ENCODE peak calls at places on chromosomes 13 and 19, in four cellular contexts. X, Z, B and H are unnamed samples.

GRCh38 chr19:4543856-4544647 is 4.2 kb upstream of the LRG1 start:
- DNase-seq in X (no peak), Z (no peak), B (no peak), H (no peak)

GRCh38 chr13:35711909-35712308 is 235.4 kb upstream of the MAB21L1 start:
- DNase-seq in B (no peak), Z (no peak), X (no peak), H (no peak)

GRCh38 chr13:24923305-24923640 is 159.3 kb downstream of the RNF17 start:
- DNase-seq in X (peak; percentile 64), B (no peak), Z (peak; percentile 88), H (peak; percentile 86)

GRCh38 chr13:105971312-105971711 is 564.1 kb downstream of the EFNB2 start:
- DNase-seq in X (no peak), B (no peak), Z (no peak), H (peak; percentile 1)

GRCh38 chr19:7230826-7231225 is 63.4 kb downstream of the INSR start:
- DNase-seq in B (no peak), Z (no peak), X (no peak), H (no peak)

GRCh38 chr19:33468361-33469170 is 53.0 kb downstream of the PEPD start:
- DNase-seq in X (no peak), B (no peak), Z (no peak), H (no peak)

GRCh38 chr19:49843265-49843664 is 7.7 kb upstream of the PTOV1 start:
- DNase-seq in Z (no peak), X (no peak), B (no peak), H (no peak)

GRCh38 chr19:10378124-10378523 is 2.2 kb downstream of the TYK2 start:
- DNase-seq in Z (no peak), X (no peak), B (no peak), H (no peak)

GRCh38 chr19:16062789-16063188 is 13.5 kb upstream of the TPM4 start:
- DNase-seq in X (peak; percentile 69), B (peak; percentile 78), Z (peak; percentile 59), H (peak; percentile 62)

GRCh38 chr19:29525901-29526729 is at the start of gene VSTM2B:
- DNase-seq in X (no peak), B (no peak), Z (no peak), H (no peak)

GRCh38 chr19:41705393-41706174 is 2.8 kb upstream of the CEACAM5 start:
- DNase-seq in Z (peak; percentile 17), X (no peak), B (peak; percentile 55), H (peak; percentile 17)

GRCh38 chr19:56333506-56333905 is 18.9 kb upstream of the ZSCAN5A start:
- DNase-seq in X (no peak), B (peak; percentile 54), Z (peak; percentile 83), H (peak; percentile 80)

GRCh38 chr13:103436057-103436654 is 369.9 kb upstream of the SLC10A2 start:
- DNase-seq in B (no peak), X (no peak), Z (no peak), H (no peak)

GRCh38 chr13:30157616-30157993 is 149.7 kb downstream of the KATNAL1 start:
- DNase-seq in X (no peak), Z (no peak), B (no peak), H (no peak)

GRCh38 chr13:106373304-106373988 is 162.0 kb downstream of the EFNB2 start:
- DNase-seq in B (no peak), X (no peak), Z (peak; percentile 44), H (no peak)

GRCh38 chr19:17243340-17243853 is 2.3 kb downstream of the NR2F6 start:
- DNase-seq in B (peak; percentile 60), Z (no peak), X (no peak), H (no peak)

GRCh38 chr13:90686438-90686837 is 661.0 kb upstream of the MIR17HG start:
- DNase-seq in Z (peak; percentile 91), X (no peak), B (no peak), H (peak; percentile 95)

GRCh38 chr13:90746230-90746629 is 601.3 kb upstream of the MIR17HG start:
- DNase-seq in X (no peak), Z (no peak), B (no peak), H (no peak)

GRCh38 chr19:39727070-39727800 is 10.6 kb downstream of the CLC start:
- DNase-seq in Z (no peak), X (no peak), B (no peak), H (no peak)

GRCh38 chr13:105165449-105166125 is 1369.9 kb downstream of the EFNB2 start:
- DNase-seq in Z (peak; percentile 23), X (no peak), B (peak; percentile 10), H (no peak)

GRCh38 chr13:32737111-32737571 is 150.9 kb downstream of the PDS5B start:
- DNase-seq in X (no peak), Z (peak; percentile 31), B (no peak), H (peak; percentile 21)

GRCh38 chr19:50490991-50491472 is 14.4 kb upstream of the GARIN5A start:
- DNase-seq in B (no peak), X (no peak), Z (no peak), H (no peak)

GRCh38 chr19:13091400-13092161 is 11.1 kb downstream of the LYL1 start:
- DNase-seq in X (peak; percentile 32), Z (peak; percentile 86), B (no peak), H (peak; percentile 94)

GRCh38 chr19:17869114-17869608 is 2.6 kb upstream of the SLC5A5 start:
- DNase-seq in Z (no peak), X (no peak), B (no peak), H (no peak)

GRCh38 chr13:45781553-45782326 is 69.8 kb downstream of the SIAH3 start:
- DNase-seq in X (no peak), B (peak; percentile 50), Z (no peak), H (peak; percentile 3)

GRCh38 chr13:59835569-59835968 is 328.2 kb downstream of the DIAPH3 start:
- DNase-seq in B (no peak), Z (no peak), X (no peak), H (no peak)

GRCh38 chr13:70505809-70506208 is 397.6 kb upstream of the KLHL1 start:
- DNase-seq in B (no peak), X (no peak), Z (no peak), H (no peak)

GRCh38 chr13:101751488-101751887 is 299.0 kb downstream of the ITGBL1 start:
- DNase-seq in Z (peak; percentile 99), B (no peak), X (no peak), H (peak; percentile 88)

GRCh38 chr19:31554360-31554759 is 205.1 kb upstream of the TSHZ3 start:
- DNase-seq in Z (no peak), X (no peak), B (no peak), H (no peak)

GRCh38 chr19:1122972-1123363 is 19.2 kb downstream of the GPX4 start:
- DNase-seq in B (peak; percentile 85), Z (peak; percentile 86), X (no peak), H (peak; percentile 82)

GRCh38 chr13:78867655-78868054 is 208.7 kb upstream of the OBI1 start:
- DNase-seq in B (no peak), X (no peak), Z (no peak), H (no peak)

GRCh38 chr13:111459803-111460547 is 139.5 kb downstream of the TEX29 start:
- DNase-seq in Z (no peak), B (no peak), X (no peak), H (no peak)

GRCh38 chr13:45082964-45083363 is 37.3 kb upstream of the GTF2F2 start:
- DNase-seq in X (no peak), B (no peak), Z (peak; percentile 13), H (peak; percentile 8)

GRCh38 chr19:16889883-16890460 is 1.2 kb downstream of the F2RL3 start:
- DNase-seq in X (no peak), Z (no peak), B (no peak), H (no peak)

DNA sequence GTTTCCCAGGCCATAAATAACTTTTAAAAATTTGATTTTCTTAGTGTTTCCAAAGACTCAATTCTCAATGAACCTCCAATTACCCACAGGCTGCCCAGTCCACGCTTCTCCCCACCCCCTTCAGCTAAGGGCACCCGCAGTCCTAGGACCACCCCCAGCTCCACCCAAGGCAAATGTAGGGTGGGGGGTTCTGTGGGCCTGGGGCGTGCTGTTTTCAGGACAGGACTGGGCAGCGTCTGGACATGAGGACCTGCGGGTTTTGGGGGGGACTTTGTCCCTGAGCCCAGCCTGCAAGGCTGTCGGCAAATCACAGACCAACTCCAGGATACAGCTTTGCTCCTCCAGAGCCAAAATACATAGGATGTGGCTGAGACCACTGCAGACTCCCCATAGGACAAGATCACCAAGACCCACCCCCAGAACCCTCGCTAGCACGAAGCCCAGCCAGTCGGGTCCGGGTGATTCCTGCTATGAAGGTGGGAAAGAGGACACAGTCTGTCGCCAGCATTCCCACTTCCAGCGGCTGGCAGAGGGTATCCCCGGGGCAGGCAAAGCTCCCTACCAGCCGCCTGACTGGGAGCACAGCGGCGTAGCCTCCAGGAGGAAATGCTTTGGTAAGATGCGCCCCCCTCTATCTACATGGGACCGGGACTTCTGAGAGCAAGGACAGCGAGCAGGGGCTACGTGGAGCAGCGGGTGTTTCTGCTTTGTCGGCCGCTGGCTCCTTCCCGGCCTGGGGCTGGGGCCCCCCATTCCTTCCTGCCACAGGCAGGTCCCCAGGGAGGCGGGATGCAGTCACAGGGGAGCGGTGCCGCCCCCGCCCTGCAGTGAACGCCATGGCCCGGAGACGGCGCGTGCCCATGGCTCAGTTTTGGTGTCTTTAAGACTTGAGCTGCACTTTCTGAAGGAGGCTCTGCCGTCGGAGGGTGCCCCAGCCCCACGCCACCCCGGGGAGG is 1.6 kb upstream of the TIMM13 start:
- DNase-seq in Z (no peak), B (no peak), X (no peak), H (no peak)
- H3K4me3 ChIP-seq in Z (no peak overlapping the region), B (no peak overlapping the region), X (no peak overlapping the region), H (no peak overlapping the region)

GRCh38 chr19:35642798-35643254 is 1.3 kb downstream of the ETV2 start:
- DNase-seq in X (peak; percentile 50), B (no peak), Z (no peak), H (no peak)

GRCh38 chr19:35641515-35642151 is at the start of gene ETV2:
- DNase-seq in B (peak; percentile 34), X (peak; percentile 60), Z (peak; percentile 38), H (peak; percentile 63)

GRCh38 chr19:35644206-35644986 is 2.9 kb downstream of the ETV2 start:
- DNase-seq in X (peak; percentile 97), Z (peak; percentile 97), B (peak; percentile 98), H (peak; percentile 94)

GRCh38 chr19:35643255-35644205 is 2.0 kb downstream of the ETV2 start:
- DNase-seq in X (peak; percentile 82), Z (peak; percentile 82), B (peak; percentile 91), H (peak; percentile 79)

DNA sequence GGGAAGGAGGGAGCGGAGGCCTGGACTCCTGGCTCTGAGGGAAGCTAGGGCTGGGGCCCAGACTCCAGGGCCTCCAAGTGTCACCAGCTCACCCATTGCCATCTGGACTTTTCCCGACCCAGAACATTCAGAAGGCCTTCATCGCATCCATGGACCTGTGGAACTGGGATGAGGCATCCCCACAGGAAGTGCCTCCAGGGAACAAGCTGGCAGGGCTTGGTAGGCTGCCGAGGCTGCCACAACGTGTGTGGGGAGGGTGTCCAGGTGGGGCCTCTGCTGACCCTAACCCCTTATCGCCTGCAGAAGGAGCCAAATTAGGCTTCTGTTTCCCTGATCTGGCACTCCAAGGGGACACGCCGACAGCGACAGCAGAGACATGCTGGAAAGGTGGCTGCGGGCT is 767 bp downstream of the ETV2 start:
- DNase-seq in Z (no peak), X (no peak), B (no peak), H (no peak)
- H3K4me3 ChIP-seq in Z (no peak overlapping the region), X (no peak overlapping the region), B (no peak overlapping the region), H (no peak overlapping the region)

GRCh38 chr19:47741544-47742125 is 3.7 kb upstream of the NOP53 start:
- DNase-seq in B (no peak), X (no peak), Z (no peak), H (no peak)

GRCh38 chr19:47740866-47741519 is 4.4 kb upstream of the NOP53 start:
- DNase-seq in B (no peak), Z (no peak), X (no peak), H (no peak)

GRCh38 chr19:47745010-47745901 is at the start of gene NOP53:
- DNase-seq in X (peak; percentile 97), Z (peak; percentile 98), B (peak; percentile 98), H (peak; percentile 98)

GRCh38 chr19:47742636-47743035 is 2.7 kb upstream of the NOP53 start:
- DNase-seq in B (no peak), X (no peak), Z (peak; percentile 53), H (no peak)
- H3K4me3 ChIP-seq in B (no peak overlapping the region), X (no peak overlapping the region), Z (peak overlapping the region; percentile 32), H (peak overlapping the region; percentile 22)

GRCh38 chr19:54030895-54031586 is 32.7 kb downstream of the VSTM1 start:
- DNase-seq in X (no peak), Z (peak; percentile 52), B (no peak), H (peak; percentile 49)
- H3K4me3 ChIP-seq in X (no peak overlapping the region), Z (no peak overlapping the region), B (no peak overlapping the region), H (no peak overlapping the region)